ENCODE peak calls at places on chromosomes 16 and 17, in nine cellular contexts. L, T, Q, B, I, P, N, Y and A are unnamed samples.

GRCh38 chr17:29618272-29619065 is 4.2 kb downstream of the CORO6 start:
- DNase-seq in L (no peak), T (no peak), Q (no peak), B (no peak), I (no peak), P (no peak), N (no peak), Y (no peak), A (no peak)

GRCh38 chr16:85479972-85480726 is 133.0 kb upstream of the GSE1 start:
- DNase-seq in L (no peak), T (no peak), Q (peak), B (no peak), I (no peak), P (no peak), N (peak), Y (no peak), A (no peak)

GRCh38 chr17:7835818-7836595 is 2.0 kb downstream of the KDM6B start:
- DNase-seq in L (peak), T (no peak), Q (peak), B (peak), I (peak), P (no peak), N (peak), Y (peak), A (peak)

GRCh38 chr16:71383054-71383773 is 24.7 kb downstream of the CALB2 start:
- DNase-seq in L (peak), T (no peak), Q (no peak), B (peak), I (no peak), P (no peak), N (no peak), Y (no peak), A (peak)

GRCh38 chr17:50866950-50867855 is 1.0 kb upstream of the TOB1 start:
- DNase-seq in L (peak), T (peak), Q (peak), B (peak), I (peak), P (peak), N (peak), Y (peak), A (peak)

GRCh38 chr17:2940352-2940751 is 123.1 kb downstream of the OR1D5 start:
- DNase-seq in L (no peak), T (peak), Q (no peak), B (no peak), I (no peak), P (no peak), N (no peak), Y (peak), A (no peak)

GRCh38 chr17:2982854-2983636 is 80.4 kb downstream of the OR1D5 start:
- DNase-seq in L (peak), T (peak), Q (peak), B (no peak), I (no peak), P (peak), N (peak), Y (peak), A (no peak)

GRCh38 chr17:47704116-47704515 is 10.2 kb downstream of the TBKBP1 start:
- DNase-seq in L (no peak), T (no peak), Q (peak), B (no peak), I (no peak), P (no peak), N (no peak), Y (no peak), A (no peak)

GRCh38 chr16:22189473-22190168 is 16.5 kb upstream of the EEF2K start:
- DNase-seq in L (peak), T (no peak), Q (peak), B (peak), I (peak), P (peak), N (no peak), Y (peak), A (no peak)

GRCh38 chr17:77887464-77888241 is 70.8 kb upstream of the TNRC6C start:
- DNase-seq in L (peak), T (peak), Q (peak), B (peak), I (peak), P (peak), N (peak), Y (peak), A (peak)

DNA sequence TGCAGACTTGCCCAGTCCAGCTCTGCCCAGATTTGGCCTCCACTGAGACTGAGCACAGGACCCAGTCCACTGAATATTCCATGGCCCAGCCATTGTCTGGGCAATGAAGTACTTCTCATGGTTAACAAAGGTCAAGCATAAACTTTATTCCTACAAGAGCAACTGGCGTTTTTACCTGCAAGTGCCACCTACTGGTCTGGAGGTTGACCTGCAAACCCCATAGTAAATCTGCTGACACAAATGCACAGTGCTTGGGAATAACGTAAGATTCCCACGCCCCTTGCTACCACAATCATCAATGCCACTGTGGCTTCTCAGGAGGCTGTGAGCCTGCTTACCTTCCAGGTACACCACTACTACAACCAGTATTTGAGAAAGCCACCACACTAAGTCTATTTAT is 170.2 kb downstream of the CEP112 start:
- DNase-seq in L (no peak), T (no peak), Q (no peak), B (no peak), I (no peak), P (no peak), N (no peak), Y (no peak), A (no peak)
- TF ChIP-seq CTCF in L (no peak), T (no peak), Q (no peak), B (peak), I (no peak), P (no peak), N (no peak), Y (no peak), A (peak)

DNA sequence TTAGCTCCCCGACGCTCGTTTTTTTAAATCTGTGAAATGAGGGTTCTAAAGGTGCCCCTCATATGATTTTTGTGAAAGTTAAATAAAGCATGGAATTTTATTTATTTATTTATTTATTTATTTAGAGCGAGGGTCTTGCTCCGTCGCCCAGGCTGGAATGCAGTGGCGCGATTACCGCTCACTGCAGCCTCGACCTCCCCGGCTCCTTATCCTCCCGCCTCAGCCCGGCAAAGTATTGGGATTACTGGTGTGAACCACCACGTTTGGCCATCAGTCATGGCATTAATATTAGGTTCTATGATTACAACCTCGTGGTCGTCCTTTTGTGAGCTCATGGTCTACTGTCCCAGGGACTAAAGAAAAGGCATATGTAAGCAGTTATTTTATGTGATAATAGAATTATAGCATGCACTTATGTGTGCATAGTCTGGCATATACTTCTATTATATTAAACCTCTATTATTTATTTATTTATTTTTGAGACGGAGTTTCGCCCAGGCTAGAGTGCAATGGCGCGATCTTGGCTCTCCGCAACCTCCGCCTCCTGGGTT is 557 bp upstream of the LUC7L start:
- DNase-seq in L (no peak), T (no peak), Q (no peak), B (no peak), I (no peak), P (no peak), N (no peak), Y (no peak), A (no peak)
- H3K4me3 ChIP-seq in L (peak), T (peak), Q (peak), B (peak), I (peak), P (no peak), N (peak), Y (peak), A (peak)

GRCh38 chr17:34763727-34764665 is 184.6 kb downstream of the TMEM132E start:
- DNase-seq in L (no peak), T (no peak), Q (no peak), B (no peak), I (no peak), P (no peak), N (no peak), Y (no peak), A (no peak)

GRCh38 chr17:34758747-34759146 is 179.4 kb downstream of the TMEM132E start:
- DNase-seq in L (no peak), T (no peak), Q (no peak), B (no peak), I (no peak), P (no peak), N (no peak), Y (no peak), A (no peak)

GRCh38 chr17:34760931-34761500 is 181.6 kb downstream of the TMEM132E start:
- DNase-seq in L (no peak), T (no peak), Q (no peak), B (no peak), I (no peak), P (no peak), N (no peak), Y (no peak), A (no peak)

GRCh38 chr17:34762078-34762477 is 182.7 kb downstream of the TMEM132E start:
- DNase-seq in L (no peak), T (no peak), Q (no peak), B (no peak), I (no peak), P (no peak), N (no peak), Y (no peak), A (no peak)

GRCh38 chr17:34761646-34762045 is 182.3 kb downstream of the TMEM132E start:
- DNase-seq in L (no peak), T (no peak), Q (no peak), B (no peak), I (no peak), P (no peak), N (no peak), Y (no peak), A (no peak)
- H3K27ac ChIP-seq in L (no peak), T (no peak), Q (no peak), B (no peak), I (no peak), P (no peak), N (no peak), Y (no peak), A (no peak)

DNA sequence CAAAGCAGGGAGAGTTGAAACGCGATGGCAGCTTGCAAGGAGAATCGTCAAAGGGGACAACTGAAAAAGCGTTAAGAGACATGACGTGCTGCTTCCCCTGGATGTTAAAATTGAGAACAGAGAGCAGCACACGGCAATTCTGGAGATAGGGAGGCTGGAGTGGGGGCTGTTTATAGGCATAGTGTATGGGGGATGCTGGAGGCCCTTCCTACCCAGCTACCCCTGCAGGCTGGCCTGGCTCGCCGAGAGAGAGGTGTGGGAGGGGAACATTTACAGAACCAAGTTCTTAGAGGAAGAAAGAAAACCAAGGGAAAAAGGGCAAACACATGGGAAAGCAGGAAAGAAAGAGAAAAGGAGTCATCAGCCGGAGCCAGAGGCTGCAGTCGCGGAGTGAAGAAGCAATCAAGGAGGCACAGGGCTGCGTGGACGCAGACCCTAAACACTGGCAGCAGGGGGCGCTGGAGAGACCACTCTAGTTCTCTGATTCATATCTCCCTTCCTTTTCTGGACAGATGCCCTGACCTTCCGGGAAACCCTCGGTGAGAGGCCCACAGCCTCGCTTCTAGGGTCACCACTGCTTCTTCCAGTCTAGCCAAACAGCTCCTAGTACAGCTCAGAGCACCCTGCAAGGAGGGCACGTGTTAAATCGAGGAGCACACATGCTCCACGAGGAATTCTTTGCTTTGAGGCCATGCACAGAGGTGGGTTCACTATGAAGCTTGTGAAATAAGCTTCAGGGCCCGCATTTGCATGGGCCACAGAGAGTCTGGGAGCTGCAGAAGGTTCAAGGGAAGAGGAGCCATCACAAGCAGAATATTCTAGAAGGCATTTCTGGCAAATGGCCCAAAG is 55.6 kb downstream of the MYH13 start:
- DNase-seq in L (no peak), T (no peak), Q (peak), B (no peak), I (no peak), P (no peak), N (peak), Y (peak), A (peak)
- TF ChIP-seq CTCF in L (no peak), T (peak), Q (peak), B (peak), I (peak), P (peak), N (peak), Y (peak), A (peak)

GRCh38 chr16:3408561-3409197 is 7.7 kb downstream of the ZNF174 start:
- DNase-seq in L (no peak), T (no peak), Q (no peak), B (no peak), I (no peak), P (no peak), N (no peak), Y (no peak), A (no peak)
- H3K4me3 ChIP-seq in L (no peak), T (no peak), Q (no peak), B (no peak), I (no peak), P (no peak), N (no peak), Y (no peak), A (no peak)